ENCODE peak calls at places on chromosome 18, in ten cellular contexts. E is endothelial cell; A is CD4-positive, alpha-beta T cell; H is AG09319; K is psoas muscle; Q is activated B cell treated with CpG ODN at 0.5 μM for 24 hours; G is GM13976; V is CD8-positive, alpha-beta T cell; Z is AG10803; C is fibroblast of villous mesenchyme. Y is an unnamed sample.

GRCh38 chr18:46712406-46712805 is 44.4 kb downstream of the ST8SIA5 start:
- DNase-seq in C (peak), H (peak), Z (peak), V (no peak), Q (no peak), G (no peak), E (no peak), K (peak), A (no peak), Y (no peak)

GRCh38 chr18:79523738-79524180 is 128.0 kb downstream of the NFATC1 start:
- DNase-seq in Q (no peak), Z (no peak), K (no peak), V (peak), E (peak), H (no peak), C (no peak), A (peak), G (peak), Y (no peak)

GRCh38 chr18:61609131-61609530 is 275.9 kb downstream of the CDH20 start:
- DNase-seq in E (no peak), A (no peak), G (no peak), C (no peak), Z (peak), H (no peak), V (no peak), Q (no peak), K (no peak), Y (no peak)

GRCh38 chr18:79242246-79242645 is 153.5 kb upstream of the NFATC1 start:
- DNase-seq in Q (no peak), G (no peak), C (peak), E (no peak), A (no peak), V (no peak), Z (no peak), K (no peak), H (no peak), Y (no peak)

GRCh38 chr18:49632588-49632987 is 70.7 kb downstream of the LIPG start:
- DNase-seq in V (no peak), A (no peak), H (no peak), C (no peak), Q (no peak), K (no peak), Z (no peak), E (no peak), G (no peak), Y (no peak)

GRCh38 chr18:76592096-76592495 is 97.1 kb upstream of the ZNF516 start:
- DNase-seq in E (no peak), A (no peak), K (no peak), V (no peak), Q (no peak), Z (no peak), H (no peak), C (no peak), G (no peak), Y (no peak)

GRCh38 chr18:14747513-14748474 is at the start of gene ANKRD30B:
- DNase-seq in C (no peak), K (no peak), V (no peak), H (no peak), G (peak), E (peak), Q (no peak), A (no peak), Z (no peak), Y (no peak)

GRCh38 chr18:21489119-21489750 is 111.3 kb downstream of the ESCO1 start:
- DNase-seq in K (no peak), Q (no peak), H (no peak), C (peak), G (peak), Z (peak), A (no peak), E (peak), V (peak), Y (no peak)

GRCh38 chr18:77173274-77174030 is 40.9 kb upstream of the MBP start:
- DNase-seq in G (no peak), H (no peak), Z (no peak), C (no peak), V (no peak), K (no peak), A (no peak), E (no peak), Q (no peak), Y (no peak)

GRCh38 chr18:44681611-44682010 is 923 bp downstream of the SETBP1 start:
- DNase-seq in E (no peak), G (no peak), K (no peak), H (no peak), A (no peak), C (no peak), Q (no peak), V (no peak), Z (no peak), Y (no peak)

GRCh38 chr18:6718255-6718654 is 11.3 kb upstream of the ARHGAP28 start:
- DNase-seq in G (no peak), A (no peak), K (no peak), V (no peak), Z (no peak), C (no peak), H (no peak), E (no peak), Q (no peak), Y (no peak)

GRCh38 chr18:58408665-58409064 is 220.2 kb downstream of the ALPK2 start:
- DNase-seq in Q (no peak), G (no peak), H (no peak), C (no peak), K (no peak), V (no peak), A (no peak), Z (no peak), E (no peak), Y (no peak)

GRCh38 chr18:58407263-58407648 is 221.6 kb downstream of the ALPK2 start:
- DNase-seq in K (no peak), A (no peak), G (no peak), E (no peak), C (no peak), H (no peak), V (no peak), Q (no peak), Z (no peak), Y (no peak)

GRCh38 chr18:58409802-58410445 is 219.0 kb downstream of the ALPK2 start:
- DNase-seq in G (no peak), E (no peak), Z (no peak), H (no peak), K (no peak), V (no peak), A (no peak), Q (no peak), C (no peak), Y (no peak)

GRCh38 chr18:58405107-58405898 is 223.6 kb downstream of the ALPK2 start:
- DNase-seq in Z (no peak), V (no peak), A (no peak), C (no peak), G (no peak), K (no peak), H (no peak), E (no peak), Q (no peak), Y (no peak)

DNA sequence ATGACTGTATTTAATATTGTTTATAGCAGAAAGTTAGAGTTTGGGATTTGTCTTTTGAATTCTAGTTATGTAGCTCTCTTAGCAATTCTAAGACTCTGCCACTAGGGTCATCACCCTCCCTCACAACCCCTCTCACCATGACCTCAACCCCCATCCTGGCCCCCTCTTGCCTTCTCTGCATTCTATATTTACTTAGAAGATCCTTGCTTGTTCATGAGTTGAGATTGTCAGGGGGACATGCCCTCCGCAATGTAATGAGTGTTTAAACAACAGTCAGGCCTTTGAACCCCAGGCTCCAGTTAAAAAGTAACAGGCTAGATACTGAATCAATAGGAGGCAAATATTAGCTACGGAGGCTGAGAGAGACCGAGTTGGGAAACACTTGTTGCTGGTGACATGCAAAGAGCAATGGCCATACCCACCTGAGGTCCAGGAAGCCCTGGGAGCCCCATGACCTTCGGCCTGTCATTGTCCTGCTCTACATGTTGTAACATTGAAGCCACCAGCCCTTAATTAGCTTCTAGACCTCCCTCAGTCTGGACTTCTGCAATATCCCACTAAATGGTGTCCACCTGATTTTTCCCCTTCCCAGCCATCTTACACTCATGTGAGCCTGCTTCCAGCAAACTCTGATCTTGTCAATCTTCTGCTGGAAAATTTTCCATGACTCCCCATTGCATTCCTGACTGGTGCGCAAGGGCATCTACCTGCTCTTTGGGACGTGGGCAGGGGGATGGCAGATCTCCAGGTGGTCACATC is 221.1 kb downstream of the ALPK2 start:
- DNase-seq in A (no peak), V (no peak), C (no peak), H (no peak), E (no peak), K (no peak), Q (no peak), G (no peak), Z (no peak), Y (no peak)
- TF ChIP-seq CTCF in A (no peak), V (no peak), C (no peak), H (no peak), E (no peak), K (no peak), Q (no peak), G (no peak), Z (no peak), Y (no peak)

GRCh38 chr18:24014986-24015896 is 687 bp downstream of the TTC39C start:
- DNase-seq in Z (peak), K (peak), H (peak), G (peak), Q (peak), E (peak), C (peak), V (peak), A (peak), Y (peak)

GRCh38 chr18:24014062-24014985 is at the start of gene TTC39C:
- DNase-seq in Q (peak), K (peak), C (peak), E (peak), G (peak), V (peak), Z (peak), A (peak), H (peak), Y (peak)

GRCh38 chr18:24018299-24018910 is 3.9 kb downstream of the TTC39C start:
- DNase-seq in E (no peak), Z (no peak), Q (no peak), G (no peak), H (no peak), C (no peak), A (no peak), K (no peak), V (no peak), Y (no peak)

GRCh38 chr18:24015897-24016631 is 1.5 kb downstream of the TTC39C start:
- DNase-seq in V (no peak), H (no peak), A (no peak), E (no peak), K (no peak), C (no peak), G (no peak), Z (no peak), Q (no peak), Y (no peak)

DNA sequence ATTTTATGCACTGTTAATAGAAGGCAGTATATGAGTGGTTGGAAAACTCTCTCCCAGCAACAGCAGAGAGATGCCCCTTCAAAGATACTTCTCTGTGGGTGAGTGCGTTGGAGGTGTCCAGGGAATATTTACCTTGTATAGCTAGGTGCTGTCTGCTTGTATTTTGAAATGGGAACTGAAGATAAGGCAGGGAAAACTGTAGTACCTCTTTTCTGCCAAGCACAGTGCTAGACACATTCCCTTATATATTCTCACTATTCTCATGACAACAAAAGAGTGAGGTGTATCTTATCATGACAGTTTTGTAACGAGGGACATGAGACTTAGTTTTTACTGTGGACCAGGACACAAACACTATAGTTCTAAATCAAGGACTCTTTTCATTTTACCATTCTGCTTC is 2.1 kb downstream of the TTC39C start:
- DNase-seq in H (no peak), K (no peak), C (no peak), Q (no peak), Z (no peak), G (no peak), V (no peak), E (no peak), A (no peak), Y (no peak)
- TF ChIP-seq CTCF in H (peak), K (no peak), C (peak), Q (no peak), Z (peak), G (no peak), V (no peak), E (no peak), A (no peak), Y (no peak)

GRCh38 chr18:31246460-31246859 is 71.5 kb upstream of the DSG1 start:
- DNase-seq in K (no peak), C (no peak), H (no peak), Z (no peak), V (no peak), E (no peak), A (no peak), Q (no peak), G (no peak), Y (no peak)
- TF ChIP-seq CTCF in K (no peak), C (no peak), H (no peak), Z (no peak), V (no peak), E (no peak), A (no peak), Q (no peak), G (no peak), Y (no peak)

GRCh38 chr18:58144106-58144505 is 100.1 kb downstream of the NEDD4L start:
- DNase-seq in Z (no peak), Q (no peak), C (no peak), E (no peak), G (no peak), A (no peak), V (no peak), H (no peak), K (no peak), Y (no peak)

GRCh38 chr18:58139627-58140026 is 95.6 kb downstream of the NEDD4L start:
- DNase-seq in E (no peak), G (no peak), H (no peak), V (no peak), A (no peak), Z (no peak), C (no peak), K (no peak), Q (peak), Y (no peak)

GRCh38 chr18:58136865-58137264 is 92.8 kb downstream of the NEDD4L start:
- DNase-seq in K (no peak), H (no peak), A (no peak), C (no peak), Z (no peak), E (no peak), V (no peak), G (no peak), Q (no peak), Y (no peak)

GRCh38 chr18:58143391-58143790 is 99.4 kb downstream of the NEDD4L start:
- DNase-seq in A (no peak), Q (no peak), K (no peak), E (no peak), C (peak), V (no peak), H (no peak), G (no peak), Z (no peak), Y (no peak)

GRCh38 chr18:58140366-58141325 is 96.6 kb downstream of the NEDD4L start:
- DNase-seq in A (no peak), K (no peak), G (no peak), H (no peak), C (no peak), E (no peak), V (no peak), Q (no peak), Z (no peak), Y (no peak)
- TF ChIP-seq CTCF in A (no peak), K (no peak), G (no peak), H (no peak), C (no peak), E (no peak), V (no peak), Q (no peak), Z (no peak), Y (no peak)

GRCh38 chr18:11762429-11762828 is 73.4 kb downstream of the GNAL start:
- DNase-seq in C (no peak), H (no peak), E (no peak), V (no peak), Z (no peak), K (no peak), Q (no peak), A (no peak), G (no peak), Y (no peak)

GRCh38 chr18:11760498-11761158 is 71.6 kb downstream of the GNAL start:
- DNase-seq in E (no peak), G (no peak), Q (no peak), V (no peak), A (no peak), K (no peak), H (no peak), Z (no peak), C (no peak), Y (no peak)

GRCh38 chr18:11759456-11759855 is 70.4 kb downstream of the GNAL start:
- DNase-seq in V (no peak), A (no peak), Q (no peak), K (no peak), E (no peak), H (no peak), Z (no peak), C (no peak), G (no peak), Y (no peak)

GRCh38 chr18:11757084-11757590 is 68.1 kb downstream of the GNAL start:
- DNase-seq in Z (no peak), K (no peak), C (no peak), V (no peak), Q (no peak), G (no peak), H (no peak), A (no peak), E (no peak), Y (no peak)

DNA sequence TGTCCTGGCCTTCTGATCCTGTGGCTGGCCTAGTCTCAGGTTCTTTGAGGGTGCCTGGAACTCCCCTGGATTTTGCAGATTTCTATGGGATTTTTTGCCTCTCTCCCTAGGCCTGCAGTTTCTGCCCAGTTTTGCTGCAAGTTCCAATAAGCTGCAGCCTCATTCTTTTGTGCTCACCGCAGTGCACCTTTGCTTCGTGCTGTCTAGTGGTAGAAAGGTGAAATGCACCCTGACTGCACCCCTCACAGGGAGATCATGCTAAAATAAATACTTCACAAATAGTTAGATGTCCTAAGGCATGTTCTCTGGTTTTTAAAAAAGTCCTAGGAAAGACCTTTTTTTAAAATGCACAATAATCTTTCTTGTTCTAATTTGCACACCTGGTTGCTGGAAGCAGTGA is 72.5 kb downstream of the GNAL start:
- DNase-seq in Z (no peak), G (no peak), Q (no peak), C (no peak), K (no peak), H (no peak), E (no peak), V (no peak), A (no peak), Y (no peak)
- TF ChIP-seq CTCF in Z (no peak), G (no peak), Q (no peak), C (peak), K (no peak), H (no peak), E (peak), V (no peak), A (no peak), Y (peak)

GRCh38 chr18:34866310-34866709 is 156.2 kb downstream of the DTNA start:
- DNase-seq in V (no peak), C (no peak), A (no peak), K (no peak), Q (no peak), H (no peak), Z (no peak), E (no peak), G (no peak), Y (no peak)

GRCh38 chr18:34870916-34871315 is 160.8 kb downstream of the DTNA start:
- DNase-seq in A (no peak), C (no peak), Q (no peak), K (no peak), V (no peak), H (no peak), Z (no peak), G (no peak), E (no peak), Y (no peak)

GRCh38 chr18:34864836-34865497 is 154.9 kb downstream of the DTNA start:
- DNase-seq in H (no peak), Z (no peak), K (no peak), V (no peak), A (no peak), G (no peak), C (no peak), E (no peak), Q (no peak), Y (no peak)

GRCh38 chr18:34866739-34867138 is 156.6 kb downstream of the DTNA start:
- DNase-seq in G (no peak), Z (peak), Q (no peak), E (no peak), H (no peak), V (no peak), A (no peak), C (peak), K (no peak), Y (no peak)

DNA sequence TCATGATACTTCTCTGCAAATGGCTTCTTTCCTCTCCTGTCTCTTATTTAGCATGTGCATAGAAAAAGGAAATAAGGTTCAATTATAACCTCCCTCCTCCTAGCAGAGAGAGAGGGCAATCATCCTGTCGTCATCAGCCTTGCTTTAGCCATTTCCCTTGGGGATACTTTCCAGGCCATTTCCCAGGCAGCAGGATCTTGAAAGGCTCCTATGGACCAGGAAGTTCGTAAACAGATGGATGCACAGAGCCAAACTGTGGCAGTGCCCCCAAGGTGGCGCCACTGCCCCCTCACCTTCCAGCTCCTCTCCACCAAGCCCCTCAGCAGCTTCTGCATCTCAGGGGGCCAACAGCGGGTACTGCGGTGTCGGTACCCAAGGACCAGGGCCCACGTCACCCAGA is 157.4 kb downstream of the DTNA start:
- DNase-seq in V (no peak), Z (no peak), G (no peak), E (peak), C (peak), K (no peak), Q (no peak), A (no peak), H (no peak), Y (no peak)
- TF ChIP-seq CTCF in V (no peak), Z (peak), G (no peak), E (no peak), C (peak), K (peak), Q (no peak), A (no peak), H (peak), Y (no peak)

GRCh38 chr18:59743561-59743960 is 46.3 kb upstream of the CCBE1 start:
- DNase-seq in V (no peak), Z (peak), H (no peak), Q (no peak), E (no peak), G (no peak), A (no peak), K (no peak), C (peak), Y (no peak)
- TF ChIP-seq CTCF in V (no peak), Z (no peak), H (no peak), Q (no peak), E (no peak), G (no peak), A (no peak), K (no peak), C (no peak), Y (no peak)

GRCh38 chr18:55338955-55339662 is 248.9 kb downstream of the TCF4 start:
- DNase-seq in Z (peak), G (no peak), E (no peak), A (no peak), C (peak), H (no peak), Q (no peak), K (no peak), V (no peak), Y (no peak)
- TF ChIP-seq CTCF in Z (peak), G (no peak), E (no peak), A (no peak), C (peak), H (peak), Q (no peak), K (no peak), V (no peak), Y (no peak)

GRCh38 chr18:9123520-9123919 is 13.1 kb upstream of the ANKRD12 start:
- DNase-seq in C (no peak), E (no peak), G (no peak), A (no peak), V (no peak), Z (no peak), H (no peak), K (no peak), Q (no peak), Y (no peak)
- TF ChIP-seq CTCF in C (no peak), E (no peak), G (no peak), A (no peak), V (no peak), Z (no peak), H (no peak), K (no peak), Q (no peak), Y (no peak)

GRCh38 chr18:2325933-2326332 is 245.4 kb downstream of the METTL4 start:
- DNase-seq in K (no peak), A (no peak), H (no peak), Q (no peak), V (no peak), E (no peak), G (no peak), C (no peak), Z (no peak), Y (no peak)
- TF ChIP-seq CTCF in K (no peak), A (no peak), H (no peak), Q (no peak), V (no peak), E (no peak), G (no peak), C (no peak), Z (no peak), Y (no peak)